ENCODE peak calls at places on chromosomes 4 and X, in six cellular contexts. O is dorsolateral prefrontal cortex; B is CD8-positive, alpha-beta T cell; X is transverse colon; Q is colonic mucosa; G is heart left ventricle. Y is an unnamed sample.
A peak's percentile ranks its signal among the peaks of the same experiment; 100 is the strongest.

GRCh38 chr4:25060179-25060578 is 29.4 kb upstream of the LGI2 start:
- DNase-seq in X (no peak), G (no peak), O (no peak), B (no peak), Q (no peak), Y (no peak)

GRCh38 chrX:136176399-136176825 is 29.1 kb downstream of the FHL1 start:
- DNase-seq in O (no peak), B (no peak), G (no peak), X (no peak), Q (no peak), Y (no peak)

GRCh38 chrX:6095469-6095868 is 133.2 kb downstream of the NLGN4X start:
- DNase-seq in X (no peak), O (no peak), Q (no peak), B (no peak), G (no peak), Y (no peak)

GRCh38 chrX:64205441-64205734 is at the start of gene AMER1:
- DNase-seq in Q (no peak), G (no peak), X (peak; percentile 58), B (no peak), O (no peak), Y (no peak)

GRCh38 chr4:165096776-165097175 is 15.9 kb downstream of the TMEM192 start:
- DNase-seq in G (no peak), B (no peak), O (no peak), Q (no peak), X (no peak), Y (no peak)

GRCh38 chr4:2068566-2068965 is 9.4 kb downstream of the NAT8L start:
- DNase-seq in B (no peak), O (no peak), Q (no peak), G (no peak), X (no peak), Y (no peak)

GRCh38 chrX:38426785-38427184 is 74.4 kb downstream of the OTC start:
- DNase-seq in O (no peak), X (no peak), Q (no peak), B (no peak), G (no peak), Y (no peak)

GRCh38 chr4:183106839-183107238 is 7.8 kb downstream of the WWC2 start:
- DNase-seq in G (no peak), X (no peak), O (no peak), B (no peak), Q (no peak), Y (no peak)

GRCh38 chr4:74618659-74619058 is 173.7 kb downstream of the AREG start:
- DNase-seq in Q (no peak), X (no peak), B (no peak), G (no peak), O (no peak), Y (no peak)

GRCh38 chr4:47668810-47669408 is 169.0 kb downstream of the CORIN start:
- DNase-seq in X (no peak), Q (peak; percentile 26), O (no peak), G (no peak), B (no peak), Y (no peak)

GRCh38 chr4:87019243-87019817 is 84.5 kb downstream of the AFF1 start:
- DNase-seq in X (no peak), B (no peak), G (no peak), Q (no peak), O (no peak), Y (no peak)
- H3K27ac ChIP-seq in X (peak overlapping the region; percentile 13), B (no peak overlapping the region), G (no peak overlapping the region), Q (no peak overlapping the region), O (peak overlapping the region; percentile 8), Y (no peak overlapping the region)

DNA sequence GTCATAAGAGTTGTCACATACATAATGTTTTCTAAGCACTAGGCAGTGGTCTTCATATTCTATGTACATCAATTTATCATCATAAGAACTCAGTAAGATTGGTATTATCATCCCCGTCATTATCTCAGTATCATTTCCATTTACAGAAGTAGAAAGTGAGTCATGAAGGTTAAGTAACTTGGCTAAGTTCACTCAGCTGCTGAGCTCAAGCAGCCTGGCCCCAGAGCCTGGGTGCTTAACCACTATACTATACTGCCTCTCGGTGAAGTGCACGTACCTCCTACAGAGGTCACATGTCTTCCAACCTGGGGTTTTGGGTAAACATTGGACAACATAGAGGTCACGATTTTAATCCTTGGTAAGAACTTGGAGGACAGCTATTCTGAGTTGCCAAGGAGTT is 161.5 kb upstream of the GATB start:
- DNase-seq in Q (no peak), G (no peak), O (no peak), B (no peak), X (no peak), Y (no peak)
- H3K27ac ChIP-seq in Q (no peak overlapping the region), G (no peak overlapping the region), O (no peak overlapping the region), B (no peak overlapping the region), X (no peak overlapping the region), Y (no peak overlapping the region)

GRCh38 chr4:100299019-100299418 is 108.8 kb upstream of the DDIT4L start:
- DNase-seq in Q (no peak), X (no peak), G (peak; percentile 32), O (no peak), B (no peak), Y (no peak)

GRCh38 chr4:100299441-100299840 is 109.2 kb upstream of the DDIT4L start:
- DNase-seq in O (no peak), X (no peak), G (no peak), Q (no peak), B (no peak), Y (no peak)

GRCh38 chr4:100306018-100306417 is 115.8 kb upstream of the DDIT4L start:
- DNase-seq in O (no peak), Q (no peak), B (no peak), X (no peak), G (no peak), Y (no peak)

GRCh38 chr4:100302061-100303026 is 112.1 kb upstream of the DDIT4L start:
- DNase-seq in G (no peak), Q (no peak), B (no peak), O (no peak), X (no peak), Y (no peak)
- H3K27ac ChIP-seq in G (no peak overlapping the region), Q (no peak overlapping the region), B (no peak overlapping the region), O (no peak overlapping the region), X (no peak overlapping the region), Y (no peak overlapping the region)

GRCh38 chr4:151407466-151408379 is 1.3 kb upstream of the FHIP1A start:
- DNase-seq in O (no peak), Q (peak; percentile 63), B (no peak), G (peak; percentile 32), X (peak; percentile 59), Y (no peak)

GRCh38 chr4:151407018-151407417 is 2.0 kb upstream of the FHIP1A start:
- DNase-seq in X (no peak), B (no peak), G (no peak), Q (no peak), O (no peak), Y (no peak)

GRCh38 chr4:151408630-151409469 is at the start of gene FHIP1A:
- DNase-seq in G (peak; percentile 64), X (peak; percentile 93), B (peak; percentile 79), O (peak; percentile 56), Q (peak; percentile 93), Y (no peak)

GRCh38 chr4:151408380-151408629 is 671 bp upstream of the FHIP1A start:
- DNase-seq in Q (peak; percentile 26), O (no peak), B (no peak), G (no peak), X (no peak), Y (no peak)

DNA sequence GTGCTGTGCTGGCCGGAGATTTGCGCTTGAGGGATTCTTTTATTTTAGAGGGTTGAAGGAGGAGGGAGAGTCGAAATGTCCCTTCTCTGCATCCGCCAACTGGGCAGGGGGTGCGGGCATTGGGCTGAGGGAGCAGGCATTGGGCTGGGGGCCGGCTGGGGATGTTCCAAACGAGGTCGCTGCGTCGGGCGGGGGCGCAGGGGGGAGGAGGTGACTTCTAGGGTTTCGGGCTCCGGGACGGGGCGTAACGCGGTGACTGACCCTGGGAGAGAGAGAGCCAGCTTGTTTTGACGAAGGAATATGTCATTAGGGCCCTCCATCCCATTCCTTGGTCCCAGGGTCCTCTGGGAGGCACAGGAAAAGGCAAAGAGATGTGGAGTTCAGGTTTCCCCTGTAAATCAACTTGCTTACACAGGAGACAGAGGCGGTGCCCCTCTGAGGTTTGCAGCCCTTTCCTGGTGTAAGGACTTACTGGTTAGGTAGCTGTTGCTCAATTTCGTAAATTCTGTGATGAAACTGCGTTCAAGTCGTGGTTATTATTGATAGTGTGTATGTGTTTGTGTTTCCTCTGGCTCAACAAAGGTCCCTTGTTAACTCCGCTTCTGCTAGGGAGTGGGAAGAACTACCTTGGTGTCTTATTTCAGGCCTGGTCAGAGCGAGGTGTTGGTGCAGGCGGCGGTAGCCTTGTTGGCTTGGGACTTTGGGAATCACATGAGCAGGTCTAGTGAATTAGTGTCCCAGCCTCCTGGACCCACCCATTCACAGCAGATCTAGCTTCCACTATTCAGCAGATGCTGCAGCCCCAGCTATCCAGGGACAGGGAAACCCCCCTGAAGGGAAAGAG is 716 bp downstream of the FHIP1A start:
- DNase-seq in O (no peak), G (no peak), Q (peak; percentile 77), B (no peak), X (peak; percentile 64), Y (no peak)
- H3K27ac ChIP-seq in O (no peak overlapping the region), G (no peak overlapping the region), Q (peak overlapping the region; percentile 83), B (no peak overlapping the region), X (peak overlapping the region; percentile 88), Y (no peak overlapping the region)

GRCh38 chr4:114041117-114041475 is 61.6 kb upstream of the ARSJ start:
- DNase-seq in B (no peak), O (no peak), G (no peak), Q (no peak), X (no peak), Y (no peak)
- H3K27ac ChIP-seq in B (no peak overlapping the region), O (no peak overlapping the region), G (no peak overlapping the region), Q (no peak overlapping the region), X (no peak overlapping the region), Y (no peak overlapping the region)

GRCh38 chrX:110053453-110053852 is 50.5 kb downstream of the TMEM164 start:
- DNase-seq in O (no peak), Q (no peak), B (no peak), X (no peak), G (no peak), Y (no peak)

GRCh38 chrX:110050386-110050785 is 47.5 kb downstream of the TMEM164 start:
- DNase-seq in G (no peak), B (no peak), O (no peak), X (no peak), Q (no peak), Y (no peak)

GRCh38 chrX:110049096-110049495 is 46.2 kb downstream of the TMEM164 start:
- DNase-seq in G (no peak), X (no peak), Q (no peak), O (no peak), B (no peak), Y (no peak)

GRCh38 chrX:110050885-110051284 is 48.0 kb downstream of the TMEM164 start:
- DNase-seq in Q (no peak), X (no peak), G (no peak), O (no peak), B (no peak), Y (no peak)

GRCh38 chrX:110051559-110051958 is 48.6 kb downstream of the TMEM164 start:
- DNase-seq in X (no peak), B (no peak), Q (no peak), G (no peak), O (no peak), Y (no peak)
- H3K27ac ChIP-seq in X (no peak overlapping the region), B (no peak overlapping the region), Q (no peak overlapping the region), G (no peak overlapping the region), O (no peak overlapping the region), Y (no peak overlapping the region)

DNA sequence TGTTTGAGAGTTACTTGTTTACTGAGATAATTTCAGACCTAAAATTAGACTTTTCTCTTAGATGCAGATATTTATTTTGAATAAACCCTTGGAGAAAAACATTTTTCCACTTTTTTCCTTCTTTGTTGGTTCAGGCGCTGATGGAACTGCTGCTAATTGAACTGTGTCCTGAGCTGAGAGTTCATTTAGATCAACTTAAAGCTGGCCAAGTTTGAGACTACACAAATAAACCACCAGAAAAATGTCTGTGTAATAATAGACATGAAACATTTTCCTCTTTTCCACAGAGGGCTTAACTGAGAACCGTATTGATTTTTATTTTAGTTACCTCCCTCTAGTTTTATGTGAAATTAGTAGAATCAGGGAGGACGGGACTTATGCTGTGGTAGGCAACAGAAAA is 32.5 kb downstream of the LRP2BP start:
- DNase-seq in X (no peak), O (no peak), Q (no peak), B (no peak), G (no peak), Y (no peak)
- H3K27ac ChIP-seq in X (no peak overlapping the region), O (no peak overlapping the region), Q (no peak overlapping the region), B (no peak overlapping the region), G (no peak overlapping the region), Y (no peak overlapping the region)

Y was measured in substantia nigra.